ENCODE peak calls at places on chromosomes 4 and X, in ten cellular contexts. G is ureter; Q is HT1080; R is NCI-H460; X is NCI-H1436 treated with DMSO at 0.1 percent for 48 hours; W is NCI-H1694; K is endodermal cell; N is H4; C is naive thymus-derived CD8-positive, alpha-beta T cell; H is NAMALWA. D is an unnamed sample.

GRCh38 chrX:20224814-20225487 is 41.8 kb downstream of the RPS6KA3 start:
- DNase-seq in C (no peak), X (no peak), K (no peak), N (peak), Q (peak), G (no peak), H (no peak), W (no peak), R (no peak), D (no peak)

GRCh38 chrX:120604359-120604782 is 470 bp downstream of the MCTS1 start:
- DNase-seq in R (no peak), H (peak), N (peak), Q (peak), G (no peak), K (no peak), W (peak), C (peak), X (no peak), D (no peak)

GRCh38 chrX:147884958-147885357 is 26.8 kb upstream of the FMR1 start:
- DNase-seq in R (no peak), H (no peak), K (no peak), G (no peak), X (no peak), Q (no peak), N (peak), C (no peak), W (no peak), D (no peak)

GRCh38 chrX:154417157-154417556 is 5.8 kb downstream of the TAFAZZIN start:
- DNase-seq in H (no peak), G (no peak), K (no peak), N (peak), Q (no peak), C (no peak), W (peak), R (no peak), X (no peak), D (no peak)

GRCh38 chr4:149735796-149736195 is 79.8 kb downstream of the IQCM start:
- DNase-seq in R (peak), K (no peak), G (no peak), H (no peak), X (no peak), N (no peak), Q (peak), W (no peak), C (no peak), D (no peak)

GRCh38 chr4:967113-968104 is 6.0 kb downstream of the DGKQ start:
- DNase-seq in H (no peak), N (no peak), X (no peak), G (no peak), R (no peak), Q (no peak), C (no peak), K (peak), W (no peak), D (no peak)

GRCh38 chrX:13428055-13428786 is 108.4 kb upstream of the ATXN3L start:
- DNase-seq in Q (peak), R (peak), N (peak), C (no peak), X (no peak), K (peak), G (no peak), H (no peak), W (no peak), D (peak)

GRCh38 chr4:146029939-146030710 is 91.5 kb upstream of the ZNF827 start:
- DNase-seq in N (no peak), Q (no peak), G (no peak), K (no peak), R (no peak), X (no peak), W (no peak), C (peak), H (peak), D (no peak)

GRCh38 chr4:97185233-97185632 is 958.0 kb downstream of the STPG2 start:
- DNase-seq in N (no peak), H (no peak), G (no peak), W (no peak), Q (no peak), R (no peak), K (no peak), X (no peak), C (no peak), D (no peak)

GRCh38 chrX:40773809-40774208 is 38.5 kb upstream of the MED14 start:
- DNase-seq in G (no peak), C (no peak), K (no peak), H (no peak), X (no peak), N (peak), Q (peak), R (peak), W (no peak), D (no peak)

GRCh38 chrX:100654256-100654655 is 10.3 kb downstream of the SRPX2 start:
- DNase-seq in C (no peak), Q (peak), N (peak), K (peak), X (no peak), R (peak), G (no peak), W (peak), H (peak), D (no peak)

GRCh38 chr4:6250235-6250983 is 19.2 kb upstream of the WFS1 start:
- DNase-seq in R (peak), G (no peak), H (peak), X (no peak), C (no peak), K (peak), Q (peak), W (peak), N (peak), D (peak)

GRCh38 chr4:67861513-67861912 is 22.3 kb downstream of the TMPRSS11D start:
- DNase-seq in H (no peak), K (no peak), G (no peak), X (peak), Q (no peak), R (no peak), N (no peak), C (no peak), W (no peak), D (no peak)